ENCODE peak calls at places on chromosome 21, in eight cellular contexts. Y is fibroblast of lung; C is hepatocyte; P is CD8-positive, alpha-beta memory T cell; E is GM23248; M is GM23338; L is SJSA1; S is ovary. B is an unnamed sample.
A peak's percentile ranks its signal among the peaks of the same experiment; 100 is the strongest.

GRCh38 chr21:22421416-22422190 is 1423.4 kb downstream of the NCAM2 start:
- DNase-seq in M (no peak), Y (no peak), S (no peak), P (no peak), L (no peak), E (no peak), C (no peak), B (no peak)

GRCh38 chr21:40335689-40336088 is 468.5 kb downstream of the PCP4 start:
- DNase-seq in E (no peak), S (no peak), P (no peak), Y (no peak), M (peak; percentile 9), C (no peak), L (no peak), B (no peak)

GRCh38 chr21:31920275-31920674 is 47.5 kb downstream of the HUNK start:
- DNase-seq in C (no peak), M (no peak), Y (no peak), E (no peak), P (no peak), S (no peak), L (peak; percentile 44), B (no peak)

GRCh38 chr21:10639123-10639522 is 117.7 kb downstream of the TPTE start:
- DNase-seq in P (no peak), C (no peak), L (no peak), Y (no peak), S (no peak), E (no peak), M (no peak), B (no peak)

GRCh38 chr21:37700641-37701202 is 215.5 kb downstream of the KCNJ6 start:
- DNase-seq in L (peak; percentile 56), S (no peak), E (peak; percentile 84), C (peak; percentile 77), Y (peak; percentile 80), P (no peak), M (peak; percentile 90), B (no peak)

GRCh38 chr21:31511258-31511657 is 148.2 kb upstream of the SOD1 start:
- DNase-seq in C (no peak), P (no peak), M (no peak), E (no peak), L (no peak), Y (no peak), S (no peak), B (no peak)

GRCh38 chr21:39363607-39364555 is 15.0 kb upstream of the HMGN1 start:
- DNase-seq in M (no peak), P (no peak), E (no peak), L (peak; percentile 45), Y (no peak), S (no peak), C (no peak), B (no peak)

GRCh38 chr21:39913651-39914145 is 46.5 kb downstream of the PCP4 start:
- DNase-seq in Y (no peak), S (no peak), E (no peak), M (no peak), P (no peak), L (no peak), C (no peak), B (no peak)

GRCh38 chr21:38956006-38956405 is 150.3 kb downstream of the ETS2 start:
- DNase-seq in C (no peak), S (no peak), M (no peak), Y (no peak), E (no peak), L (no peak), P (no peak), B (no peak)

GRCh38 chr21:36981977-36982700 is 15.7 kb upstream of the HLCS start:
- DNase-seq in L (no peak), P (no peak), M (no peak), E (no peak), C (no peak), S (no peak), Y (no peak), B (no peak)

GRCh38 chr21:28944296-28944695 is 48.4 kb downstream of the LTN1 start:
- DNase-seq in S (no peak), E (peak; percentile 28), C (no peak), M (no peak), P (no peak), L (no peak), Y (peak; percentile 27), B (no peak)

GRCh38 chr21:34022557-34023335 is 50.6 kb upstream of the MRPS6 start:
- DNase-seq in P (no peak), C (no peak), E (peak; percentile 69), S (no peak), L (peak; percentile 41), Y (no peak), M (no peak), B (no peak)

GRCh38 chr21:20971296-20971921 is 26.8 kb upstream of the NCAM2 start:
- DNase-seq in L (peak; percentile 2), C (peak; percentile 81), E (peak; percentile 76), Y (peak; percentile 56), S (peak; percentile 20), M (peak; percentile 84), P (no peak), B (no peak)

GRCh38 chr21:36504067-36505058 is 24.4 kb upstream of the CLDN14 start:
- DNase-seq in P (peak; percentile 4), S (peak; percentile 47), M (peak; percentile 65), L (peak; percentile 43), Y (peak; percentile 36), E (peak; percentile 61), C (peak; percentile 74), B (no peak)

GRCh38 chr21:26194326-26194725 is 23.8 kb upstream of the APP start:
- DNase-seq in E (no peak), M (no peak), P (no peak), Y (peak; percentile 18), C (no peak), L (no peak), S (no peak), B (no peak)

DNA sequence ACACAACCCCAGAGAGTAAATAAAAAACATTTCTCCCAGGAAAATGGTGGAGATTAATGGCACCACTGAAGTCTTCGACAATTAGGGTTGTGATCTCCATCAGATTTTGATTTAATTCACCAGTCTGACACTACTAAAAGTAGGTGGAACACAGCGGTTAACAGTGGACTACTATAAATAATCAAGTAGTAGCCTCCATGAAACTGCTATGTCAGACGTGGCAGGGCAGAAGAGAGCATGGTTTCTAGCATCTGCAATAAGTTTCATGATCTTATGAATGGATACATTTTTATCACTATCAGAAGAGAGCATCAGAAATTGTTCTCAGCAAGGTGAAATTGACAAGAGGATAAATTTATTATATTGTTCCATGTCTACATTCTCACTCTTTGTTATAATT is 1706.6 kb downstream of the MRPL39 start:
- DNase-seq in L (no peak), Y (no peak), P (no peak), S (no peak), E (no peak), C (no peak), M (no peak), B (no peak)
- H3K27ac ChIP-seq in L (no peak overlapping the region), Y (no peak overlapping the region), P (no peak overlapping the region), S (no peak overlapping the region), E (no peak overlapping the region), C (no peak overlapping the region), M (no peak overlapping the region), B (no peak overlapping the region)

DNA sequence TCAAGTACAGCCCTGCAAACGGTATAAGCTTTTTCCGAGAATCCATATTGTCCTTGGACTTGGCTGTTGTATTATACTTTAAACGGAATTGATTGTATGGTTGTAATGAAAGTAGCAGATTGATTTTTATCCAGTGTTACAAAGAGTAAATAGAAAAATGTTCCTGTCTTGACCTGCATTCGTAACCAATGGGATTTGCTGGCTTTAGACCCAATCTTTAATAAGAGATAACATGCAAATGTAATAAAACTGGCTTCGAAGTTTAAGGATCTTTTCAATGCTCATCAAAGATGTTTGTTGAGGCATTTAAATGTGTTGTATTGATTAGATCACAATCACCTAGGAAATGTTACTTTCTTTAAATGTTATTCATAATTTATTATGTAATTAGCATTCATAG is 574.9 kb downstream of the USP25 start:
- DNase-seq in Y (no peak), E (no peak), C (no peak), P (no peak), S (no peak), L (no peak), M (no peak), B (no peak)
- H3K4me3 ChIP-seq in Y (no peak overlapping the region), E (no peak overlapping the region), C (no peak overlapping the region), P (no peak overlapping the region), S (peak overlapping the region; percentile 14), L (no peak overlapping the region), M (no peak overlapping the region), B (no peak overlapping the region)

GRCh38 chr21:44703731-44704635 is 7.0 kb downstream of the KRTAP10-12 start:
- DNase-seq in P (no peak), M (no peak), C (no peak), Y (no peak), L (no peak), S (no peak), E (no peak), B (no peak)

GRCh38 chr21:44706706-44707615 is 4.4 kb downstream of the TSPEAR start:
- DNase-seq in C (no peak), Y (no peak), E (no peak), M (peak; percentile 52), L (no peak), P (no peak), S (no peak), B (no peak)

GRCh38 chr21:44704636-44705001 is 6.8 kb downstream of the TSPEAR start:
- DNase-seq in P (no peak), C (no peak), S (no peak), E (no peak), L (no peak), M (peak; percentile 58), Y (no peak), B (no peak)

GRCh38 chr21:44708213-44708865 is 3.0 kb downstream of the TSPEAR start:
- DNase-seq in E (no peak), Y (no peak), M (peak; percentile 79), S (no peak), L (no peak), C (no peak), P (no peak), B (no peak)

GRCh38 chr21:44706026-44706705 is 5.2 kb downstream of the TSPEAR start:
- DNase-seq in Y (no peak), C (no peak), M (peak; percentile 41), E (no peak), S (no peak), L (no peak), P (no peak), B (no peak)
- H3K4me1 ChIP-seq in Y (no peaks in the 10 kb centered on the region), C (peaks cover 12% of the 10 kb centered on the region), M (peaks cover 65% of the 10 kb centered on the region), E (no peaks in the 10 kb centered on the region), S (no peaks in the 10 kb centered on the region), L (no peaks in the 10 kb centered on the region), P (peaks cover 30% of the 10 kb centered on the region), B (no peaks in the 10 kb centered on the region)

GRCh38 chr21:15839601-15840000 is 109.8 kb downstream of the USP25 start:
- DNase-seq in Y (peak; percentile 40), P (no peak), S (no peak), L (no peak), C (no peak), M (no peak), E (peak; percentile 22), B (no peak)
- H3K27ac ChIP-seq in Y (no peak overlapping the region), P (no peak overlapping the region), S (no peak overlapping the region), L (peak overlapping the region; percentile 2), C (no peak overlapping the region), M (no peak overlapping the region), E (no peak overlapping the region), B (no peak overlapping the region)